ENCODE peak calls at places on chromosomes 16 and 17, in eight cellular contexts. One of them, this sample, is unnamed. For H3K4me1, the result is how much of the 10 kb centered on the place peaks cover.

GRCh38 chr17:49922095-49922494 is 46.9 kb upstream of the DLX4 start:
- DNase-seq in HepG2: no peak
- DNase-seq in transverse colon: no peak
- DNase-seq in stomach: no peak
- DNase-seq in tibial nerve: no peak
- DNase-seq in upper lobe of left lung: no peak
- DNase-seq in sigmoid colon: no peak
- DNase-seq in SK-N-SH: no peak
- DNase-seq in this sample: no peak

GRCh38 chr17:34714475-34715410 is 135.4 kb downstream of the TMEM132E start:
- DNase-seq in HepG2: no peak
- DNase-seq in transverse colon: no peak
- DNase-seq in stomach: no peak
- DNase-seq in tibial nerve: no peak
- DNase-seq in upper lobe of left lung: no peak
- DNase-seq in sigmoid colon: no peak
- DNase-seq in SK-N-SH: no peak
- DNase-seq in this sample: no peak

GRCh38 chr16:65117701-65118448 is 4.0 kb downstream of the CDH11 start:
- DNase-seq in HepG2: peak
- DNase-seq in transverse colon: peak
- DNase-seq in stomach: peak
- DNase-seq in tibial nerve: peak
- DNase-seq in upper lobe of left lung: no peak
- DNase-seq in sigmoid colon: peak
- DNase-seq in SK-N-SH: peak
- DNase-seq in this sample: peak

GRCh38 chr16:50479771-50480170 is 68.4 kb upstream of the NKD1 start:
- DNase-seq in HepG2: no peak
- DNase-seq in transverse colon: no peak
- DNase-seq in stomach: no peak
- DNase-seq in tibial nerve: no peak
- DNase-seq in upper lobe of left lung: no peak
- DNase-seq in sigmoid colon: peak
- DNase-seq in SK-N-SH: no peak
- DNase-seq in this sample: peak

GRCh38 chr16:73041644-73042043 is 6.3 kb downstream of the ZFHX3 start:
- DNase-seq in HepG2: no peak
- DNase-seq in transverse colon: no peak
- DNase-seq in stomach: no peak
- DNase-seq in tibial nerve: no peak
- DNase-seq in upper lobe of left lung: no peak
- DNase-seq in sigmoid colon: no peak
- DNase-seq in SK-N-SH: no peak
- DNase-seq in this sample: no peak

GRCh38 chr17:35981908-35982330 is 622 bp upstream of the CCL16 start:
- DNase-seq in HepG2: peak
- DNase-seq in transverse colon: peak
- DNase-seq in stomach: no peak
- DNase-seq in tibial nerve: no peak
- DNase-seq in upper lobe of left lung: no peak
- DNase-seq in sigmoid colon: no peak
- DNase-seq in SK-N-SH: no peak
- DNase-seq in this sample: no peak

GRCh38 chr17:45584092-45585036 is 93.8 kb upstream of the PLEKHM1 start:
- DNase-seq in HepG2: peak
- DNase-seq in transverse colon: peak
- DNase-seq in stomach: peak
- DNase-seq in tibial nerve: no peak
- DNase-seq in upper lobe of left lung: peak
- DNase-seq in sigmoid colon: peak
- DNase-seq in SK-N-SH: peak
- DNase-seq in this sample: peak

GRCh38 chr16:9139965-9140364 is 48.5 kb downstream of the HAPSTR1 start:
- DNase-seq in HepG2: peak
- DNase-seq in transverse colon: no peak
- DNase-seq in stomach: no peak
- DNase-seq in tibial nerve: no peak
- DNase-seq in upper lobe of left lung: no peak
- DNase-seq in sigmoid colon: no peak
- DNase-seq in SK-N-SH: peak
- DNase-seq in this sample: no peak

GRCh38 chr16:56710181-56710737 is 19.7 kb upstream of the NUP93 start:
- DNase-seq in HepG2: no peak
- DNase-seq in transverse colon: no peak
- DNase-seq in stomach: no peak
- DNase-seq in tibial nerve: no peak
- DNase-seq in upper lobe of left lung: no peak
- DNase-seq in sigmoid colon: no peak
- DNase-seq in SK-N-SH: no peak
- DNase-seq in this sample: no peak

GRCh38 chr17:6592193-6592592 is 35.8 kb upstream of the PITPNM3 start:
- DNase-seq in HepG2: peak
- DNase-seq in transverse colon: no peak
- DNase-seq in stomach: no peak
- DNase-seq in tibial nerve: no peak
- DNase-seq in upper lobe of left lung: no peak
- DNase-seq in sigmoid colon: no peak
- DNase-seq in SK-N-SH: no peak
- DNase-seq in this sample: no peak

GRCh38 chr17:81049372-81049911 is 14.5 kb downstream of the BAIAP2 start:
- DNase-seq in HepG2: no peak
- DNase-seq in transverse colon: no peak
- DNase-seq in stomach: no peak
- DNase-seq in tibial nerve: no peak
- DNase-seq in upper lobe of left lung: no peak
- DNase-seq in sigmoid colon: no peak
- DNase-seq in SK-N-SH: no peak
- DNase-seq in this sample: no peak

GRCh38 chr17:4492762-4493561 is 5.7 kb upstream of the SPNS2 start:
- DNase-seq in HepG2: peak
- DNase-seq in transverse colon: peak
- DNase-seq in stomach: peak
- DNase-seq in tibial nerve: no peak
- DNase-seq in upper lobe of left lung: no peak
- DNase-seq in sigmoid colon: no peak
- DNase-seq in SK-N-SH: no peak
- DNase-seq in this sample: no peak

GRCh38 chr17:74527081-74527480 is 4.2 kb downstream of the CD300LB start:
- DNase-seq in HepG2: no peak
- DNase-seq in transverse colon: no peak
- DNase-seq in stomach: no peak
- DNase-seq in tibial nerve: no peak
- DNase-seq in upper lobe of left lung: no peak
- DNase-seq in sigmoid colon: no peak
- DNase-seq in SK-N-SH: no peak
- DNase-seq in this sample: peak

GRCh38 chr17:37571674-37572073 is 37.5 kb downstream of the SYNRG start:
- DNase-seq in HepG2: no peak
- DNase-seq in transverse colon: no peak
- DNase-seq in stomach: no peak
- DNase-seq in tibial nerve: no peak
- DNase-seq in upper lobe of left lung: no peak
- DNase-seq in sigmoid colon: no peak
- DNase-seq in SK-N-SH: no peak
- DNase-seq in this sample: no peak

GRCh38 chr17:45234641-45235040 is 13.0 kb downstream of the FMNL1 start:
- DNase-seq in HepG2: peak
- DNase-seq in transverse colon: no peak
- DNase-seq in stomach: no peak
- DNase-seq in tibial nerve: no peak
- DNase-seq in upper lobe of left lung: no peak
- DNase-seq in sigmoid colon: no peak
- DNase-seq in SK-N-SH: peak
- DNase-seq in this sample: no peak

GRCh38 chr17:8766731-8767130 is 8.4 kb upstream of the SPDYE4 start:
- DNase-seq in HepG2: no peak
- DNase-seq in transverse colon: no peak
- DNase-seq in stomach: no peak
- DNase-seq in tibial nerve: no peak
- DNase-seq in upper lobe of left lung: no peak
- DNase-seq in sigmoid colon: no peak
- DNase-seq in SK-N-SH: no peak
- DNase-seq in this sample: no peak
- TF ChIP-seq EP300 in HepG2: no peak
- TF ChIP-seq EP300 in transverse colon: no peak
- TF ChIP-seq EP300 in stomach: no peak
- TF ChIP-seq EP300 in tibial nerve: no peak
- TF ChIP-seq EP300 in upper lobe of left lung: no peak
- TF ChIP-seq EP300 in sigmoid colon: no peak
- TF ChIP-seq EP300 in SK-N-SH: no peak
- TF ChIP-seq EP300 in this sample: no peak

GRCh38 chr17:76407509-76407908 is 23.1 kb downstream of the SPHK1 start:
- DNase-seq in HepG2: no peak
- DNase-seq in transverse colon: no peak
- DNase-seq in stomach: no peak
- DNase-seq in tibial nerve: no peak
- DNase-seq in upper lobe of left lung: no peak
- DNase-seq in sigmoid colon: no peak
- DNase-seq in SK-N-SH: no peak
- DNase-seq in this sample: no peak

GRCh38 chr17:76411247-76411646 is 26.8 kb downstream of the SPHK1 start:
- DNase-seq in HepG2: no peak
- DNase-seq in transverse colon: no peak
- DNase-seq in stomach: no peak
- DNase-seq in tibial nerve: no peak
- DNase-seq in upper lobe of left lung: no peak
- DNase-seq in sigmoid colon: no peak
- DNase-seq in SK-N-SH: no peak
- DNase-seq in this sample: no peak

GRCh38 chr17:76414334-76415295 is 30.2 kb downstream of the SPHK1 start:
- DNase-seq in HepG2: no peak
- DNase-seq in transverse colon: peak
- DNase-seq in stomach: peak
- DNase-seq in tibial nerve: peak
- DNase-seq in upper lobe of left lung: peak
- DNase-seq in sigmoid colon: peak
- DNase-seq in SK-N-SH: peak
- DNase-seq in this sample: no peak

GRCh38 chr17:76408037-76408849 is 23.8 kb downstream of the SPHK1 start:
- DNase-seq in HepG2: peak
- DNase-seq in transverse colon: peak
- DNase-seq in stomach: peak
- DNase-seq in tibial nerve: no peak
- DNase-seq in upper lobe of left lung: no peak
- DNase-seq in sigmoid colon: no peak
- DNase-seq in SK-N-SH: peak
- DNase-seq in this sample: no peak

GRCh38 chr17:76410328-76410965 is 26.0 kb downstream of the SPHK1 start:
- DNase-seq in HepG2: no peak
- DNase-seq in transverse colon: no peak
- DNase-seq in stomach: no peak
- DNase-seq in tibial nerve: no peak
- DNase-seq in upper lobe of left lung: no peak
- DNase-seq in sigmoid colon: no peak
- DNase-seq in SK-N-SH: no peak
- DNase-seq in this sample: no peak
- H3K4me1 ChIP-seq in HepG2: under half
- H3K4me1 ChIP-seq in transverse colon: under half
- H3K4me1 ChIP-seq in stomach: under half
- H3K4me1 ChIP-seq in tibial nerve: under half
- H3K4me1 ChIP-seq in upper lobe of left lung: under half
- H3K4me1 ChIP-seq in sigmoid colon: under half
- H3K4me1 ChIP-seq in SK-N-SH: under half
- H3K4me1 ChIP-seq in this sample: under half

GRCh38 chr17:58416937-58417299 is 416 bp downstream of the RNF43 start:
- DNase-seq in HepG2: no peak
- DNase-seq in transverse colon: no peak
- DNase-seq in stomach: no peak
- DNase-seq in tibial nerve: no peak
- DNase-seq in upper lobe of left lung: no peak
- DNase-seq in sigmoid colon: no peak
- DNase-seq in SK-N-SH: no peak
- DNase-seq in this sample: no peak

GRCh38 chr17:58416396-58416795 is 938 bp downstream of the RNF43 start:
- DNase-seq in HepG2: no peak
- DNase-seq in transverse colon: no peak
- DNase-seq in stomach: no peak
- DNase-seq in tibial nerve: no peak
- DNase-seq in upper lobe of left lung: no peak
- DNase-seq in sigmoid colon: no peak
- DNase-seq in SK-N-SH: no peak
- DNase-seq in this sample: no peak

GRCh38 chr17:58413684-58414083 is 3.6 kb downstream of the RNF43 start:
- DNase-seq in HepG2: no peak
- DNase-seq in transverse colon: no peak
- DNase-seq in stomach: no peak
- DNase-seq in tibial nerve: no peak
- DNase-seq in upper lobe of left lung: no peak
- DNase-seq in sigmoid colon: no peak
- DNase-seq in SK-N-SH: no peak
- DNase-seq in this sample: no peak

GRCh38 chr17:58414596-58414997 is 2.7 kb downstream of the RNF43 start:
- DNase-seq in HepG2: peak
- DNase-seq in transverse colon: no peak
- DNase-seq in stomach: no peak
- DNase-seq in tibial nerve: no peak
- DNase-seq in upper lobe of left lung: no peak
- DNase-seq in sigmoid colon: no peak
- DNase-seq in SK-N-SH: no peak
- DNase-seq in this sample: no peak

GRCh38 chr17:58415371-58416055 is 1.8 kb downstream of the RNF43 start:
- DNase-seq in HepG2: peak
- DNase-seq in transverse colon: peak
- DNase-seq in stomach: peak
- DNase-seq in tibial nerve: no peak
- DNase-seq in upper lobe of left lung: peak
- DNase-seq in sigmoid colon: no peak
- DNase-seq in SK-N-SH: peak
- DNase-seq in this sample: no peak
- TF ChIP-seq EP300 in HepG2: no peak
- TF ChIP-seq EP300 in transverse colon: no peak
- TF ChIP-seq EP300 in stomach: no peak
- TF ChIP-seq EP300 in tibial nerve: no peak
- TF ChIP-seq EP300 in upper lobe of left lung: no peak
- TF ChIP-seq EP300 in sigmoid colon: no peak
- TF ChIP-seq EP300 in SK-N-SH: no peak
- TF ChIP-seq EP300 in this sample: no peak

DNA sequence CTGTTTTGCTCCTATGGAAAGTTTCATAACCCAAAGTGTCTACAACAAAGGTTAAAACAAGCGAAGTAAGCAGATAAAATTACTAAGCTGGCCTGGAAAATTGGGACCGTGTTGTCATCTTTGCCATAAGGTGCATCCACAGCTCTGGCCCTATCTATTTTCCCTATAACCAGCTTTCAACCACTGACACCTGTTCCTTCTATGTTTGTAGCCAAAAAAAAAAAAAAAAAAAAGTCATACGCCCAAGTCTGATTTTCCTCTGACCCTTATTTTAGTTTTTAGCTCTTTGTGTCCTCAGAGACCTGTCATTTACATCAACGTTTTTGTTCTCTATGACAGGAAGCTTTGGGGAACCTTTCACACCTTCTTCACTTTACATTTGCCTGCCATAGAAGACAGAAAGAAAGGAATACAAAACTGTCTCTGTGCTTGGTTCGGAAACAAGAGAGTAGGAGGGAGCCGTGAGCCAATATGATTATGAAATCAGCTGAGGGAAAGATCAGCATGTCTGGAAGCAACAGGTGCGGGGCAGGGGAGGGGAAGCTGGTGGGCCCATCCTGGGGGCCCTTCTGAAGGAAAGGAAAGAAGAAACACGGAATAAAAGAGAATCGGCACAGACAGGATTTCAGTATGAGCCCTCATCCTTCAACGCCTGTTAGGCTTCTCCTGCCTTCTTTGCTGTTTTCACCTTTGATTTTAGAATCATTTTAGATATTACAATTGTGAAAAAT is 8.5 kb downstream of the HS3ST3A1 start:
- DNase-seq in HepG2: no peak
- DNase-seq in transverse colon: no peak
- DNase-seq in stomach: no peak
- DNase-seq in tibial nerve: no peak
- DNase-seq in upper lobe of left lung: no peak
- DNase-seq in sigmoid colon: no peak
- DNase-seq in SK-N-SH: no peak
- DNase-seq in this sample: no peak
- H3K4me1 ChIP-seq in HepG2: under half
- H3K4me1 ChIP-seq in transverse colon: under half
- H3K4me1 ChIP-seq in stomach: under half
- H3K4me1 ChIP-seq in tibial nerve: under half
- H3K4me1 ChIP-seq in upper lobe of left lung: under half
- H3K4me1 ChIP-seq in sigmoid colon: under half
- H3K4me1 ChIP-seq in SK-N-SH: under half
- H3K4me1 ChIP-seq in this sample: under half

This sample was measured in suprapubic skin.